ENCODE peak calls at places on chromosomes 4 and X, in four cellular contexts. J is dorsolateral prefrontal cortex, O is A549, B is OCI-LY7. X is an unnamed sample.

GRCh38 chr4:99201687-99202086 is 17.4 kb downstream of the ADH6 start:
- DNase-seq in J (no peak), O (no peak), B (no peak), X (no peak)

GRCh38 chr4:29075366-29075765 is 1644.8 kb upstream of the PCDH7 start:
- DNase-seq in B (no peak), J (no peak), O (no peak), X (no peak)

GRCh38 chr4:127708985-127709384 is 21.2 kb upstream of the SLC25A31 start:
- DNase-seq in O (peak; percentile 59), B (no peak), J (no peak), X (no peak)

GRCh38 chrX:106874075-106874474 is 29.1 kb downstream of the RIPPLY1 start:
- DNase-seq in B (peak; percentile 43), O (peak; percentile 35), J (no peak), X (peak; percentile 3)

GRCh38 chr4:28167411-28167810 is 1306.8 kb downstream of the STIM2 start:
- DNase-seq in B (no peak), J (no peak), O (peak; percentile 11), X (no peak)

GRCh38 chrX:140507982-140508305 is 3.1 kb upstream of the SOX3 start:
- DNase-seq in J (no peak), O (no peak), B (no peak), X (no peak)

GRCh38 chrX:112067601-112068000 is 15.0 kb downstream of the TRPC5 start:
- DNase-seq in B (no peak), J (no peak), O (no peak), X (no peak)

GRCh38 chr4:67909910-67910905 is 26.4 kb upstream of the TMPRSS11D start:
- DNase-seq in J (no peak), B (peak; percentile 44), O (peak; percentile 10), X (peak; percentile 32)

GRCh38 chr4:138097912-138098600 is 144.1 kb downstream of the SLC7A11 start:
- DNase-seq in J (no peak), B (peak; percentile 35), O (no peak), X (no peak)

GRCh38 chrX:14496674-14497073 is 32.7 kb upstream of the GLRA2 start:
- DNase-seq in B (no peak), J (no peak), O (no peak), X (peak; percentile 5)

GRCh38 chr4:150769235-150769634 is 187.3 kb downstream of the MAB21L2 start:
- DNase-seq in O (peak; percentile 69), B (no peak), J (no peak), X (peak; percentile 14)

GRCh38 chrX:19373034-19373891 is 29.5 kb downstream of the PDHA1 start:
- DNase-seq in O (no peak), J (no peak), B (no peak), X (no peak)

GRCh38 chr4:67151376-67152343 is 393.6 kb downstream of the CENPC start:
- DNase-seq in J (no peak), O (no peak), B (no peak), X (no peak)

GRCh38 chr4:19358015-19358414 is 893.7 kb upstream of the SLIT2 start:
- DNase-seq in B (no peak), J (no peak), O (no peak), X (no peak)

GRCh38 chr4:93317046-93317445 is 511.5 kb upstream of the ATOH1 start:
- DNase-seq in B (no peak), O (no peak), J (no peak), X (no peak)

GRCh38 chr4:128288689-128289106 is 1.1 kb upstream of the PGRMC2 start:
- DNase-seq in O (peak; percentile 33), B (peak; percentile 49), J (no peak), X (peak; percentile 64)

GRCh38 chrX:82041034-82041433 is 839.1 kb downstream of the SH3BGRL start:
- DNase-seq in J (no peak), B (no peak), O (no peak), X (no peak)

GRCh38 chr4:40325406-40326019 is 9.6 kb upstream of the CHRNA9 start:
- DNase-seq in J (no peak), B (peak; percentile 85), O (peak; percentile 73), X (peak; percentile 85)

GRCh38 chrX:46545111-46546005 is at the start of gene ZNF674:
- DNase-seq in J (peak; percentile 86), B (peak; percentile 94), O (peak; percentile 94), X (peak; percentile 95)
- TF ChIP-seq CTCF in J (peak; percentile 45), B (peak; percentile 55), O (no peak), X (peak; percentile 28)

GRCh38 chr4:38412137-38412536 is 251.9 kb upstream of the KLF3 start:
- DNase-seq in B (no peak), J (no peak), O (no peak), X (no peak)
- H3K4me3 ChIP-seq in B (no peak overlapping the region), J (no peak overlapping the region), O (no peak overlapping the region), X (no peak overlapping the region)

DNA sequence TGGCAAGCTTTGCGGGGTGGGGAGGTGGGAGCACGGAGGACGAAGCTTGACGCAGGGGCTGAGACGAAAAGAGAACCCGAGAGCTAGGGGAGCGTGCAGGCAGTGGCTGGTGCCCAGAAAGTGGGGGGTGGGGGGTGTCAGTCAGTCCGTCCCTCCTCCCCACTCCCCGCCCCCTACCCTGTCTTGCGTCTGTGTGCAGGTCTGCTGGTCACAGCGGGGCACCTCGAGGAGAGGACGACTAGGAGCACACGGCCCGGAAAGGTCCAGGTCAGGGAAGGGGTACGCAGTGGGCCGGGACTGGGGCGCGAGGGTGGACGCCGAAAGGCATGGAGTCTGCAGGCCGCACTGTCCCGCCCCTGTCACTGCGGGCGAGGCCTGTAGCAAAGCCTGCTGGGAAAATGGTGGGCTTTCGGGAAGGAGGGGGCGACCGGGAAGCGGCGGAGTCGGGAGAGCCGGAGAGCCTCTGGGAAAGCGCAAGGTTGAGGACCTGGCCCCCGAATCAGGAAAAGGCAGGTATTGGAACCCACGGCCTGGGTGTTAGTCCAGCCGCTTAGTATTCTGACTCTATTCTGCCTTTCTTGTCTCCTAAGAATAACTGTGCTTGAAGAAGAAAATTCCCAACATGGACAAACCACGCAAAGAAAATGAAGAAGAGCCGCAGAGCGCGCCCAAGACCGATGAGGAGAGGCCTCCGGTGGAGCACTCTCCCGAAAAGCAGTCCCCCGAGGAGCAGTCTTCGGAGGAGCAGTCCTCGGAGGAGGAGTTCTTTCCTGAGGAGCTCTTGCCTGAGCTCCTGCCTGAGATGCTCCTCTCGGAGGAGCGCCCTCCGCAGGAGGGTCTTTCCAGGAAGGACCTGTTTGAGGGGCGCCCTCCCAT is 758 bp downstream of the TCEAL1 start:
- DNase-seq in O (peak; percentile 86), J (peak; percentile 60), B (peak; percentile 11), X (peak; percentile 54)
- TF ChIP-seq CTCF in O (peak; percentile 85), J (peak; percentile 29), B (peak; percentile 63), X (no peak)

GRCh38 chrX:116277391-116277790 is 106.8 kb downstream of the AGTR2 start:
- DNase-seq in B (no peak), J (no peak), O (no peak), X (no peak)
- H3K4me3 ChIP-seq in B (no peak overlapping the region), J (no peak overlapping the region), O (no peak overlapping the region), X (no peak overlapping the region)

DNA sequence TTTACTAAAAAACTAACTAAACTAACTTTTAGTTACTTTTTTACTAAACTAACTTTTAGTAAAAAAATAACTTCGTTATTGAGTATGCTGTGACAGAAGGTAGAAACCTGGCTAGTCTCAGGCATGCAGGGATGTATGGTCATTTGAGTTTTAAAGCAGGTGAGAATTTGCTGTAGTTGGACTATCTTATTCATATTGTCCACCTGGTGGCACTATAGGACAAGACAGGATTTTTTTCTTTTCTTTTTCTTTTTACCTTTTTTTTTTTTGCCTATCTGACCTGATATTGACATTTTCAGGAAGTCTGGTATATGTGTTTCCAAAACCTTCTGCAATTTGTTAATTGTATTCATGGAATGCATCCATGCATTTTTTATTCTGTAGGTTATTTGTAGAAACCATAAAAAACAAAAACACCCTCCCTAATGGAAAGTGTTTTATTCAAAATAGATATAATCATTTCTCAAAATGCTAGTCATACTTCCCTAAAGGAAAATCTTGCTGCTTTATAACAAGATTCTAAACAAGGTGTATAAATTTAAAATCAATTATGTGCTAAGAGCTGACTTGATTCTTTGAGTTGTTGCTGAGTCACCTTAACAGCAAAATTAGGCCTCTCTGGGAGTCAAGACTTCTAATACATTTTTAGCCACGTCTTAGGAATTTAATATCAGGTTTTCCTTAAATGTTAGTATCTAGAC is 201.2 kb upstream of the GNPDA2 start:
- DNase-seq in O (peak; percentile 13), B (peak; percentile 33), J (no peak), X (peak; percentile 40)
- TF ChIP-seq CTCF in O (peak; percentile 46), B (peak; percentile 77), J (peak; percentile 48), X (peak; percentile 41)

GRCh38 chr4:156581693-156582092 is 389.9 kb downstream of the PDGFC start:
- DNase-seq in B (no peak), O (no peak), J (no peak), X (no peak)
- H3K4me3 ChIP-seq in B (no peak overlapping the region), O (no peak overlapping the region), J (no peak overlapping the region), X (no peak overlapping the region)

GRCh38 chrX:135003876-135004623 is 13.3 kb downstream of the SMIM10 start:
- DNase-seq in B (peak; percentile 81), O (peak; percentile 93), J (peak; percentile 91), X (peak; percentile 89)

GRCh38 chrX:134998246-134998645 is 7.5 kb downstream of the SMIM10 start:
- DNase-seq in O (no peak), B (no peak), J (no peak), X (no peak)

GRCh38 chrX:135000516-135000915 is 9.7 kb downstream of the SMIM10 start:
- DNase-seq in B (no peak), O (no peak), J (no peak), X (no peak)

DNA sequence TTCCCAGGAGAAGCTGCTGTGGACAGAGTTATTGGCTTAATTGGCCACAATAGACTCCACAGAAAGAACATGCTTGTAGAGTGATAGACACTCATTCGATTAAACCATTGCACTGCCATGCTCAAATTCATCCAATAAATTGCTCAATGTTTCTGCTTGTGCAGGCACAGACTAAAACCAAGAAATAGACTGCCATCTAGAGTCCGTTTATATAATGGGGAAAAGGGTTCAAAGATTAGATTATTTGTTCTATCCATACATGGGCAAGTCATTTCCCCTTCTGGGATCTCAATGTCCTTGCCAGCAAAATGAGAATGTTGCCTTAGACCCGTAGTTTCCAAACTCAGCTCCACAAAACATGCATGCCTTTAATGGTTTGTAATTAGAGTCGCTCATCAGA is 8.7 kb downstream of the SMIM10 start:
- DNase-seq in O (peak; percentile 54), J (no peak), B (peak; percentile 15), X (peak; percentile 21)
- TF ChIP-seq CTCF in O (peak; percentile 67), J (no peak), B (peak; percentile 65), X (peak; percentile 23)

DNA sequence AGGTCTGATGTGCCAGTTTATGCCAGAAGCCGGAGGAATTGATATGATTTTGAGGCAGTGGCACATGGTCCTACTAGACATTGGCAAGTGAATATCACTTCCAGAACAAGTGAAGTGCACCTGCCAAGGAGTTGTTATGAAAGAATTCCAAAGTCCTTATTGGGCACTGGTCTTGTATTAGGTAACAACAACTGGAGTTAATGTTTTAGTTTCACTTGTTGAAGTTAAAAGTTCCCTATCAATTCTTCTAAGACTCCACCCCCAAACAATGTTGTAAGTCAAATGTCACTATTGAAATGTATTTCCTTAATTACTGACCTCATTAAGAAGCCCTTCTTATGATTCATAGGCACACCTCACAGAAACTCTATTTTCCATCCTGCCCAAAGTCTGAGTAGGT is 3.1 kb downstream of the TET2 start:
- DNase-seq in J (no peak), O (no peak), B (no peak), X (no peak)
- H3K4me3 ChIP-seq in J (peak overlapping the region; percentile 2), O (no peak overlapping the region), B (no peak overlapping the region), X (peak overlapping the region; percentile 97)

X was measured in GM12865.